ENCODE peak calls at places on chromosomes 3 and 15, in four cellular contexts. V, F, T and Q are unnamed samples.

GRCh38 chr15:58227706-58228543 is 89.7 kb downstream of the AQP9 start:
- DNase-seq in V (peak), F (peak), T (peak), Q (peak)

GRCh38 chr3:123285066-123285465 is 83.3 kb downstream of the SEC22A start:
- DNase-seq in V (no peak), F (no peak), T (no peak), Q (no peak)

GRCh38 chr3:193878051-193878838 is 257.7 kb upstream of the HES1 start:
- DNase-seq in T (no peak), V (no peak), F (no peak), Q (no peak)

GRCh38 chr3:148790841-148791240 is 36.8 kb upstream of the CPB1 start:
- DNase-seq in V (no peak), T (peak), F (peak), Q (no peak)

GRCh38 chr3:46239301-46239938 is 2.8 kb upstream of the CCR3 start:
- DNase-seq in V (peak), T (no peak), F (no peak), Q (no peak)

GRCh38 chr3:46186856-46187700 is 21.0 kb downstream of the CCR1 start:
- DNase-seq in V (no peak), T (no peak), F (no peak), Q (no peak)

GRCh38 chr3:107387555-107387954 is 10.3 kb downstream of the CCDC54 start:
- DNase-seq in T (no peak), F (no peak), V (peak), Q (no peak)

GRCh38 chr3:150412599-150413069 is 4.5 kb downstream of the TSC22D2 start:
- DNase-seq in T (no peak), V (peak), F (peak), Q (no peak)